ENCODE peak calls at places on chromosomes 12 and 14, in nine cellular contexts. R is mucosa of descending colon; V is GM12865; C is smooth muscle cell of the brain vasculature; K is left colon; H is neural progenitor cell; S is bronchial epithelial cell; B is activated T-cell treated with anti-CD3 and anti-CD28 coated beads for 1 hour; J is CD8-positive, alpha-beta memory T cell. A is an unnamed sample.

GRCh38 chr14:103711516-103712431 is 3.5 kb downstream of the XRCC3 start:
- DNase-seq in R (peak), V (no peak), C (no peak), K (peak), H (no peak), S (peak), B (no peak), J (no peak), A (no peak)

GRCh38 chr12:107929436-107929835 is 154.9 kb downstream of the ASCL4 start:
- DNase-seq in R (no peak), V (peak), C (no peak), K (no peak), H (peak), S (peak), B (no peak), J (no peak), A (no peak)

GRCh38 chr12:66804555-66804954 is 125.7 kb upstream of the GRIP1 start:
- DNase-seq in R (no peak), V (no peak), C (no peak), K (no peak), H (peak), S (no peak), B (no peak), J (no peak), A (no peak)

GRCh38 chr12:47846294-47846996 is 26.7 kb upstream of the HDAC7 start:
- DNase-seq in R (no peak), V (no peak), C (no peak), K (no peak), H (no peak), S (no peak), B (no peak), J (no peak), A (no peak)

GRCh38 chr14:74975059-74975810 is 19.8 kb upstream of the PGF start:
- DNase-seq in R (peak), V (no peak), C (no peak), K (no peak), H (no peak), S (no peak), B (no peak), J (no peak), A (no peak)

GRCh38 chr12:129196927-129197326 is 343.6 kb downstream of the GLT1D1 start:
- DNase-seq in R (peak), V (no peak), C (no peak), K (no peak), H (no peak), S (no peak), B (no peak), J (no peak), A (no peak)

GRCh38 chr12:3725267-3726115 is 27.4 kb downstream of the CRACR2A start:
- DNase-seq in R (no peak), V (no peak), C (no peak), K (no peak), H (no peak), S (peak), B (no peak), J (no peak), A (no peak)

GRCh38 chr12:38527631-38528030 is 211.1 kb downstream of the ALG10B start:
- DNase-seq in R (no peak), V (no peak), C (no peak), K (no peak), H (no peak), S (peak), B (no peak), J (no peak), A (no peak)

GRCh38 chr12:29726321-29726692 is 57.4 kb downstream of the TMTC1 start:
- DNase-seq in R (peak), V (no peak), C (peak), K (no peak), H (no peak), S (no peak), B (no peak), J (no peak), A (no peak)

GRCh38 chr12:46944104-46944503 is 118.3 kb upstream of the SLC38A4 start:
- DNase-seq in R (no peak), V (no peak), C (no peak), K (no peak), H (no peak), S (peak), B (no peak), J (no peak), A (no peak)

GRCh38 chr14:81256289-81256960 is 35.7 kb upstream of the GTF2A1 start:
- DNase-seq in R (no peak), V (no peak), C (no peak), K (no peak), H (no peak), S (no peak), B (no peak), J (no peak), A (no peak)

GRCh38 chr12:6061661-6062060 is 62.8 kb downstream of the VWF start:
- DNase-seq in R (no peak), V (no peak), C (no peak), K (no peak), H (no peak), S (no peak), B (no peak), J (no peak), A (no peak)

GRCh38 chr14:106622200-106622745 is 1095.9 kb downstream of the TMEM121 start:
- DNase-seq in R (peak), V (no peak), C (no peak), K (no peak), H (no peak), S (no peak), B (no peak), J (no peak), A (no peak)

GRCh38 chr12:110316861-110317260 is 35.8 kb downstream of the ATP2A2 start:
- DNase-seq in R (no peak), V (peak), C (no peak), K (no peak), H (no peak), S (no peak), B (no peak), J (no peak), A (no peak)

GRCh38 chr12:22459872-22460490 is 84.4 kb downstream of the C2CD5 start:
- DNase-seq in R (peak), V (peak), C (no peak), K (no peak), H (peak), S (peak), B (no peak), J (peak), A (peak)

GRCh38 chr12:108757842-108758241 is 26.5 kb upstream of the CORO1C start:
- DNase-seq in R (no peak), V (no peak), C (no peak), K (no peak), H (no peak), S (peak), B (no peak), J (no peak), A (no peak)

GRCh38 chr14:22226381-22226780 is 362.6 kb downstream of the DAD1 start:
- DNase-seq in R (no peak), V (peak), C (no peak), K (no peak), H (peak), S (peak), B (no peak), J (peak), A (no peak)

A was measured in effector CD4-positive, alpha-beta T cell.